ENCODE peak calls at places on chromosome 14, in four cellular contexts. L is sciatic nerve; J is activated CD8-positive, alpha-beta T cell treated with anti-CD3 and anti-CD28 coated beads, Interleukin-2, amount 10 ng/mL, durations not matched to agents 7 days and 5 days; P is T-helper 22 cell. T is an unnamed sample.

GRCh38 chr14:61588419-61588901 is 106.9 kb upstream of the HIF1A start:
- DNase-seq in L (no peak), J (no peak), P (no peak), T (no peak)

GRCh38 chr14:89327771-89328212 is 89.2 kb downstream of the FOXN3 start:
- DNase-seq in L (no peak), J (no peak), P (no peak), T (peak)

GRCh38 chr14:31484754-31485153 is 3.1 kb downstream of the GPR33 start:
- DNase-seq in L (no peak), J (no peak), P (no peak), T (no peak)

GRCh38 chr14:67820428-67820881 is 876 bp downstream of the RAD51B start:
- DNase-seq in L (no peak), J (peak), P (no peak), T (no peak)

GRCh38 chr14:61575751-61576150 is 119.6 kb upstream of the HIF1A start:
- DNase-seq in L (no peak), J (no peak), P (no peak), T (no peak)

GRCh38 chr14:60652674-60653387 is 3.6 kb upstream of the SIX1 start:
- DNase-seq in L (no peak), J (no peak), P (no peak), T (no peak)

GRCh38 chr14:35279369-35279768 is 12.8 kb upstream of the PSMA6 start:
- DNase-seq in L (no peak), J (no peak), P (no peak), T (no peak)

GRCh38 chr14:80906946-80907345 is 34.6 kb downstream of the CEP128 start:
- DNase-seq in L (no peak), J (no peak), P (no peak), T (peak)

GRCh38 chr14:35337557-35338255 is 45.5 kb downstream of the PSMA6 start:
- DNase-seq in L (no peak), J (no peak), P (no peak), T (no peak)

GRCh38 chr14:76104802-76105355 is 46.8 kb upstream of the GPATCH2L start:
- DNase-seq in L (no peak), J (no peak), P (no peak), T (no peak)

GRCh38 chr14:85421166-85421877 is 108.6 kb upstream of the FLRT2 start:
- DNase-seq in L (no peak), J (no peak), P (no peak), T (peak)

GRCh38 chr14:52918486-52918885 is 32.4 kb downstream of the FERMT2 start:
- DNase-seq in L (no peak), J (peak), P (peak), T (peak)

GRCh38 chr14:98858561-98858960 is 413.4 kb downstream of the BCL11B start:
- DNase-seq in L (no peak), J (no peak), P (no peak), T (no peak)

GRCh38 chr14:32932921-32933622 is 5.6 kb upstream of the NPAS3 start:
- DNase-seq in L (peak), J (no peak), P (no peak), T (no peak)

GRCh38 chr14:71554323-71554722 is 377.9 kb upstream of the RGS6 start:
- DNase-seq in L (no peak), J (no peak), P (no peak), T (no peak)

GRCh38 chr14:87108726-87109125 is 884.3 kb downstream of the GALC start:
- DNase-seq in L (no peak), J (no peak), P (no peak), T (no peak)

GRCh38 chr14:81536125-81536771 is 2.6 kb upstream of the SEL1L start:
- DNase-seq in L (no peak), J (no peak), P (no peak), T (no peak)

GRCh38 chr14:99235578-99235977 is 36.4 kb downstream of the BCL11B start:
- DNase-seq in L (no peak), J (no peak), P (no peak), T (no peak)

GRCh38 chr14:34951286-34951685 is 31.5 kb upstream of the SRP54 start:
- DNase-seq in L (no peak), J (no peak), P (no peak), T (no peak)

GRCh38 chr14:20631821-20632389 is 9.6 kb downstream of the OR6S1 start:
- DNase-seq in L (peak), J (no peak), P (no peak), T (peak)